ENCODE peak calls at places on chromosomes 4 and X, in nine cellular contexts. P, X, C, G, A, J, I, F and Y are unnamed samples.

GRCh38 chrX:46588263-46588662 is 14.7 kb downstream of the CHST7 start:
- DNase-seq in P (no peak), X (peak; percentile 68), C (no peak), G (no peak), A (no peak), J (peak; percentile 20), I (peak; percentile 31), F (no peak), Y (no peak)

GRCh38 chrX:121308276-121308805 is 260.9 kb downstream of the GLUD2 start:
- DNase-seq in P (no peak), X (no peak), C (no peak), G (no peak), A (peak; percentile 6), J (peak; percentile 8), I (peak; percentile 29), F (no peak), Y (no peak)

GRCh38 chr4:16253127-16253960 is 27.1 kb upstream of the TAPT1 start:
- DNase-seq in P (no peak), X (peak; percentile 88), C (no peak), G (no peak), A (peak; percentile 71), J (no peak), I (peak; percentile 31), F (no peak), Y (no peak)

GRCh38 chrX:43899878-43900815 is 17.9 kb upstream of the MAOB start:
- DNase-seq in P (no peak), X (no peak), C (no peak), G (no peak), A (no peak), J (no peak), I (no peak), F (no peak), Y (no peak)

GRCh38 chr4:99300934-99301333 is 10.1 kb upstream of the ADH1A start:
- DNase-seq in P (no peak), X (peak; percentile 97), C (peak; percentile 89), G (peak; percentile 68), A (peak; percentile 58), J (peak; percentile 76), I (peak; percentile 68), F (peak; percentile 85), Y (peak; percentile 93)

GRCh38 chrX:34642849-34643248 is 14.2 kb downstream of the TMEM47 start:
- DNase-seq in P (no peak), X (no peak), C (no peak), G (no peak), A (no peak), J (no peak), I (no peak), F (no peak), Y (no peak)

GRCh38 chr4:152310223-152310622 is 225.7 kb downstream of the FBXW7 start:
- DNase-seq in P (no peak), X (peak; percentile 82), C (no peak), G (no peak), A (no peak), J (no peak), I (no peak), F (no peak), Y (no peak)

GRCh38 chr4:56723201-56723605 is 42.1 kb upstream of the HOPX start:
- DNase-seq in P (no peak), X (no peak), C (no peak), G (no peak), A (no peak), J (no peak), I (no peak), F (no peak), Y (peak; percentile 62)

GRCh38 chr4:87512400-87512799 is 16.8 kb downstream of the SPARCL1 start:
- DNase-seq in P (no peak), X (no peak), C (no peak), G (no peak), A (no peak), J (no peak), I (no peak), F (no peak), Y (no peak)

GRCh38 chrX:31153475-31154047 is 81.7 kb upstream of the FTHL17 start:
- DNase-seq in P (no peak), X (no peak), C (no peak), G (no peak), A (no peak), J (no peak), I (no peak), F (no peak), Y (no peak)

GRCh38 chrX:136259543-136259942 is 8.3 kb upstream of the MAP7D3 start:
- DNase-seq in P (no peak), X (peak; percentile 68), C (no peak), G (no peak), A (no peak), J (no peak), I (no peak), F (no peak), Y (no peak)

GRCh38 chrX:138914751-138915150 is 203.2 kb upstream of the FGF13 start:
- DNase-seq in P (no peak), X (no peak), C (no peak), G (no peak), A (no peak), J (no peak), I (no peak), F (no peak), Y (no peak)

GRCh38 chrX:115892787-115893671 is 277.5 kb upstream of the AGTR2 start:
- DNase-seq in P (peak; percentile 82), X (peak; percentile 54), C (no peak), G (peak; percentile 70), A (peak; percentile 73), J (peak; percentile 81), I (peak; percentile 43), F (peak; percentile 77), Y (peak; percentile 82)

GRCh38 chr4:46994007-46994405 is 625 bp upstream of the GABRA4 start:
- DNase-seq in P (no peak), X (peak; percentile 8), C (no peak), G (no peak), A (no peak), J (no peak), I (no peak), F (no peak), Y (no peak)

GRCh38 chr4:46992338-46992737 is 1.0 kb downstream of the GABRA4 start:
- DNase-seq in P (no peak), X (no peak), C (no peak), G (no peak), A (no peak), J (no peak), I (no peak), F (no peak), Y (no peak)

DNA sequence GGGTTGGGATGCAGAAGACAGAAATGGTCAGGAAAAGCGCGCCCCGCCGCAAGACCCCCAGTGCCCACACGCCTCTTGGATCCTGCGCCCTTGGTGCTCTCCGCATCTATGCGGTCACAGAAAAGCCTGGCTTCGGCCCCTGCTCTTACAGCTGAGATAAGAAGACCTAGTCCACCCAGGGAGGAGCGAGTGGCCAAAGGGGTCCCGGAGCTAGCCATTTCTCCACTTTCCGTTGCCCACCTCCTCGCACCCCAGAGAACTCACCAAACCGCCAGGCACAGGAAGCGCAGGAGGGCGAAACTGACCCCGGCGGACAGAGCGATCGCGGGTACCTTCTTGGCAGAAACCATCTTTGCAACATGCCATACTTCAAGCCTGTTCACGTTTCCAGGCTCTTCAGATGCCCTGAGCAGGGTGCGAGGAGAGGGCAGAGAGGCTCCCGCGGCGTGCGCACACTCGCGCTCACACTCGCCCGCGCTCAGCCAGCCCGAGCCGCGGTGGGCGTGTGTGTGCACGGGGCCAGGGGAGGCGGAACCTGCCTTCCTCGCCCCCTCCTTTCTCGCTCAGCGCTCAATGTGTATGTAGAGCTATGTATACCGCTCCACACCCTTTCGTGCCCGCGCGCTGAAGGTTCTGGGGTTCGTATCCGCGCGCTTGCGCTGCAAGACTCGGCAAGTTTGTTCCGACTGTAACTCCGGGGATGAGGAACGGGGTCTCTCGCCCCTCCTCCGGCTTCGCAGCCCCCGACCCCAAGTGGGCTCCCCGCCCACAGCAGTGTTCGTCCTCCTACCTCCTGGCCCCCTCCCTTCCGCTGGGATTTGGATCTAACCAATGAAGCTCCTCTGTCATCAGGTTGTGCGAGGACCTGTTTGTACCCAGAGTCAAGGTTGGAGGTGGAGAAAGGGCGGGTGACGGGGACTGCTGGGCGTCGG is at the start of gene GABRA4:
- DNase-seq in P (no peak), X (no peak), C (no peak), G (no peak), A (no peak), J (no peak), I (no peak), F (no peak), Y (no peak)
- H3K4me3 ChIP-seq in P (no peak within 1 kb of the TSS), X (peak within 1 kb of the TSS; percentile 45), C (peak within 1 kb of the TSS; percentile 43), G (peak within 1 kb of the TSS; percentile 34), A (no peak within 1 kb of the TSS), J (peak within 1 kb of the TSS; percentile 36), I (no peak within 1 kb of the TSS), F (no peak within 1 kb of the TSS), Y (peak within 1 kb of the TSS; percentile 12)

DNA sequence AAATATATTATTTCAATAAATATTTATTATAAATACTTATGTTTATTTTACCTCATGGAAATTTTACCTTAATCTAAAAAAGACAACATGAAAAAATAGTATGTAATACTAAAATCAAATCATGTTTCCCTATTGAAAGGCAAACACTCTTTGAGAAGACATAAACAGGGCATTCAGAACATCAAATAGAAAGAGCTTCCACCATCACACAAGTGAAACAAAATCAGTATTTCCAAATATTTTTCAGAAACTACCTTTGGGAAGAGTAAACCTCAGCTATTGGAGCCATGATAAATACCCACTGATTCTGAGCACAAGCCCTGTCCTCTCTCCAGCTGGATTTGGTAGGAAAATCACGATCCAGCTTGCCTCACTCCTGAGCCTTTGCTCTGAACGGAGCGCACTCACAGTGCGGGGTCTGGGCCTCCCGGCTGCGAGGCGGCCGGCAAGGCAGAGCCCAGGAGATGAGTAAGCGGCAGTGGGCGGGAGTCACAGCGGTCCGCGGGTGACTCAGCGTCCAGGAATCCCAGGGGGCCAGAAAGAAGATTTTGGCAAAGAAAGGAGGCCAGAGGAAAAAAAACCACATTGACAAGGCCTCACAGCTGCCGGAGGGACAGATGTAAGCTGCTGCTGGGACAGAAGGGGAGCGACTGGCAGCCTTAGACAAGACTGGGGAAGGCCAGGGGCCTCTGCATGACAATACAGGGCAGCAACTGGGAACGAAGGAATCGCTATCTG is 14.7 kb upstream of the ANXA5 start:
- DNase-seq in P (peak; percentile 78), X (peak; percentile 97), C (peak; percentile 91), G (peak; percentile 57), A (peak; percentile 70), J (peak; percentile 73), I (peak; percentile 97), F (peak; percentile 90), Y (peak; percentile 69)
- TF ChIP-seq POLR2A in P (no peak), X (peak; percentile 93), C (no peak), G (no peak), A (no peak), J (peak; percentile 35), I (peak; percentile 90), F (peak; percentile 50), Y (no peak)

DNA sequence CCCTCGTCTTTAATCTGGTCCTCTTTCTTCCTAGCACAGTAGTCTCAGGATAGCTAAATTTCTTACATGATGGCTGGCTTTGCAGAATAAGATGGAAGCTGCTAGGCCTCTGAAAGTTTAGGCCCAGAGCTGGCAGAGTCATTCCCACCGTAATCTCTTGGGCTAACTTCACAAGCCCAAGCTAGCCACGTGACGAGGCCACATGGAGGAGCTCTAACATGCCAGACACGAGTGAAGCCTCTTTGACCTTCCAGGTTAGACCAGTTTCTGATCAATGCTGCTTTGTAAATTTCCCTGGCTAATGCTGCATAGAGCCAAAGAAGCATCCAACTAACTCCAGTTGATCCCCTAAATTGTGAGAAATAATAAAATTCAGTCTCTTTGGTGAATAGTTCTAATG is 9.5 kb upstream of the CENPE start:
- DNase-seq in P (no peak), X (no peak), C (no peak), G (no peak), A (peak; percentile 48), J (no peak), I (no peak), F (no peak), Y (no peak)
- TF ChIP-seq CTCF in P (no peak), X (no peak), C (no peak), G (no peak), A (peak; percentile 76), J (no peak), I (no peak), F (no peak), Y (no peak)

GRCh38 chr4:186265683-186266648 is at the start of gene F11:
- DNase-seq in P (no peak), X (no peak), C (no peak), G (no peak), A (peak; percentile 80), J (no peak), I (no peak), F (no peak), Y (no peak)
- H3K4me3 ChIP-seq in P (no peak within 1 kb of the TSS), X (no peak within 1 kb of the TSS), C (no peak within 1 kb of the TSS), G (no peak within 1 kb of the TSS), A (peak within 1 kb of the TSS; percentile 64), J (no peak within 1 kb of the TSS), I (no peak within 1 kb of the TSS), F (no peak within 1 kb of the TSS), Y (no peak within 1 kb of the TSS)